ENCODE peak calls at places on chromosome 6, in four cellular contexts. One of them, this sample, is unnamed.

GRCh38 chr6:150200428-150201105 is 57.7 kb downstream of the PPP1R14C start:
- DNase-seq in fibroblast of lung: no peak
- DNase-seq in HS-5: no peak
- DNase-seq in NCI-H1930: no peak
- DNase-seq in this sample: no peak

GRCh38 chr6:110609101-110609500 is 132.7 kb upstream of the SLC22A16 start:
- DNase-seq in NCI-H1930: no peak
- DNase-seq in HS-5: no peak
- DNase-seq in fibroblast of lung: peak
- DNase-seq in this sample: no peak

GRCh38 chr6:132952468-132952867 is 138.1 kb downstream of the RPS12 start:
- DNase-seq in fibroblast of lung: peak
- DNase-seq in HS-5: no peak
- DNase-seq in NCI-H1930: no peak
- DNase-seq in this sample: no peak

GRCh38 chr6:82711992-82712788 is 348.6 kb downstream of the TPBG start:
- DNase-seq in NCI-H1930: no peak
- DNase-seq in HS-5: no peak
- DNase-seq in fibroblast of lung: no peak
- DNase-seq in this sample: peak

GRCh38 chr6:43910638-43911353 is 140.8 kb downstream of the VEGFA start:
- DNase-seq in fibroblast of lung: peak
- DNase-seq in HS-5: peak
- DNase-seq in NCI-H1930: no peak
- DNase-seq in this sample: no peak

GRCh38 chr6:27765028-27765427 is 147.2 kb downstream of the OR2B2 start:
- DNase-seq in HS-5: no peak
- DNase-seq in fibroblast of lung: no peak
- DNase-seq in NCI-H1930: no peak
- DNase-seq in this sample: no peak

GRCh38 chr6:108661982-108662381 is 101.3 kb downstream of the FOXO3 start:
- DNase-seq in fibroblast of lung: no peak
- DNase-seq in HS-5: no peak
- DNase-seq in NCI-H1930: no peak
- DNase-seq in this sample: no peak

GRCh38 chr6:134741193-134741521 is 208.7 kb downstream of the ALDH8A1 start:
- DNase-seq in HS-5: no peak
- DNase-seq in fibroblast of lung: no peak
- DNase-seq in NCI-H1930: no peak
- DNase-seq in this sample: no peak

GRCh38 chr6:37483917-37484785 is 15.5 kb downstream of the CCDC167 start:
- DNase-seq in HS-5: no peak
- DNase-seq in NCI-H1930: peak
- DNase-seq in fibroblast of lung: peak
- DNase-seq in this sample: peak

This sample was measured in kidney glomerular epithelial cell.